ENCODE peak calls at places on chromosomes 16 and 17, in nine cellular contexts. O is substantia nigra; P is A549; Q is sigmoid colon; H is ascending aorta; S is effector memory CD4-positive, alpha-beta T cell; K is gastrocnemius medialis; V is adrenal gland; D is psoas muscle. B is an unnamed sample.
A peak's percentile ranks its signal among the peaks of the same experiment; 100 is the strongest.

GRCh38 chr17:39306509-39307212 is 80.9 kb upstream of the STAC2 start:
- DNase-seq in O (no peak), P (no peak), Q (no peak), H (no peak), S (no peak), K (no peak), V (no peak), D (no peak), B (no peak)

GRCh38 chr16:66959645-66960177 is 1.4 kb upstream of the CES3 start:
- DNase-seq in O (no peak), P (no peak), Q (no peak), H (no peak), S (no peak), K (peak; percentile 20), V (no peak), D (peak; percentile 41), B (no peak)

GRCh38 chr17:46943511-46944393 is 20.8 kb downstream of the GOSR2 start:
- DNase-seq in O (peak; percentile 24), P (no peak), Q (peak; percentile 77), H (no peak), S (no peak), K (no peak), V (peak; percentile 34), D (no peak), B (peak; percentile 32)

GRCh38 chr16:66516808-66517585 is 32.9 kb downstream of the TK2 start:
- DNase-seq in O (peak; percentile 97), P (peak; percentile 98), Q (peak; percentile 99), H (peak; percentile 94), S (peak; percentile 70), K (peak; percentile 98), V (peak; percentile 99), D (peak; percentile 96), B (peak; percentile 88)

GRCh38 chr16:50747206-50747956 is 5.5 kb downstream of the CYLD start:
- DNase-seq in O (peak; percentile 6), P (no peak), Q (no peak), H (no peak), S (peak; percentile 12), K (no peak), V (no peak), D (no peak), B (no peak)

GRCh38 chr16:30958164-30959083 is 870 bp downstream of the SETD1A start:
- DNase-seq in O (peak; percentile 53), P (peak; percentile 80), Q (no peak), H (no peak), S (no peak), K (no peak), V (peak; percentile 64), D (peak; percentile 68), B (no peak)

GRCh38 chr17:73072254-73072962 is 20.1 kb downstream of the SLC39A11 start:
- DNase-seq in O (no peak), P (no peak), Q (no peak), H (no peak), S (no peak), K (no peak), V (no peak), D (no peak), B (no peak)

GRCh38 chr17:17702370-17702769 is 21.1 kb downstream of the RAI1 start:
- DNase-seq in O (no peak), P (no peak), Q (no peak), H (no peak), S (no peak), K (no peak), V (no peak), D (no peak), B (no peak)

GRCh38 chr17:14672830-14673229 is 371.9 kb downstream of the HS3ST3B1 start:
- DNase-seq in O (no peak), P (no peak), Q (no peak), H (no peak), S (no peak), K (no peak), V (no peak), D (no peak), B (no peak)

GRCh38 chr17:76458580-76459490 is 5.9 kb upstream of the UBE2O start:
- DNase-seq in O (no peak), P (peak; percentile 91), Q (no peak), H (no peak), S (no peak), K (no peak), V (peak; percentile 77), D (no peak), B (no peak)

GRCh38 chr17:35799942-35800341 is 4.5 kb upstream of the MMP28 start:
- DNase-seq in O (peak; percentile 31), P (peak; percentile 46), Q (peak; percentile 94), H (no peak), S (no peak), K (no peak), V (peak; percentile 92), D (peak; percentile 57), B (peak; percentile 98)

GRCh38 chr17:80798595-80799552 is 192.8 kb upstream of the CHMP6 start:
- DNase-seq in O (no peak), P (no peak), Q (no peak), H (no peak), S (no peak), K (no peak), V (no peak), D (no peak), B (no peak)

GRCh38 chr16:16048904-16049582 is 99.6 kb downstream of the ABCC1 start:
- DNase-seq in O (no peak), P (peak; percentile 40), Q (no peak), H (no peak), S (no peak), K (peak; percentile 50), V (no peak), D (no peak), B (no peak)

GRCh38 chr17:75619506-75620431 is 13.5 kb upstream of the SMIM5 start:
- DNase-seq in O (no peak), P (peak; percentile 75), Q (no peak), H (no peak), S (no peak), K (no peak), V (no peak), D (no peak), B (no peak)

DNA sequence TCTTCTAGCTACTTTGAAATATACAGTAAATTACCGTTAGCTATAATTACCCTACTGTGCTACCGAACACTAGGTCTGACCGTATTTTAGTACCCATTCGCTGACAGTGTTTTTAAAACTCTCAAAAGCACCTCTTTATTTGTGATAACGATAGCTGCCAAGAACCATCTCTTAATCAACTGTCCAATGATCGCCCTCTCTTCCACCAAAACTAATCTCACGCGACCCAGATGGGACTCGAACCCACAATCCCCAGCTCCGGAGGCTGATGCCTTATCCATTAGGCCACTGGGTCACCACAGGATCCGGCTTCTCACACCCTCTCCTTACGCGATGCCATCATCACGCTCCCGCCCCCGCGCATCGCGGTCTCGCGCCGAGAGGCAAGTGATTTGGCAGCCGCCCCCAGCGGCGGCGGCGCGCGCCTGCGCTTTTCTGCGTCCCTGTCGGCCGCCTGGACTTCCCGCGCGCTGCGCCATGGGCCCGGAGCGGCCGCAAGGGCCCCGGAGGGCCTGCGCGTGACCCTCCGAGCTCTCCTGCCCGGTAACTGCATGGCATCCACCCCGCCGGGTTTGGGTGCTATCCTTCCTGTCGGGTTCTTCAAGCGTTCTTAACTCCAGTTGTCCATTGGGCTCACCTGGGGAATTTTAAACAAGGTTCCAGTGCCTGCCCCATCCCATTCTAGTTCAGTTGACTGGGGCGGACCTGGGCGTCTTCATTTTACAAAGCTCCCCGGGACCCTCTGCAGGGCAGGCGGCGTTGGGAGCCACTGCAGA is 15.7 kb upstream of the KPNA2 start:
- DNase-seq in O (peak; percentile 94), P (peak; percentile 97), Q (peak; percentile 97), H (peak; percentile 91), S (peak; percentile 90), K (peak; percentile 87), V (peak; percentile 95), D (peak; percentile 94), B (peak; percentile 94)
- H3K27ac ChIP-seq in O (peak overlapping the region; percentile 88), P (peak overlapping the region; percentile 84), Q (peak overlapping the region; percentile 88), H (peak overlapping the region; percentile 87), S (peak overlapping the region; percentile 58), K (peak overlapping the region; percentile 89), V (no peak overlapping the region), D (peak overlapping the region; percentile 84), B (peak overlapping the region; percentile 90)

DNA sequence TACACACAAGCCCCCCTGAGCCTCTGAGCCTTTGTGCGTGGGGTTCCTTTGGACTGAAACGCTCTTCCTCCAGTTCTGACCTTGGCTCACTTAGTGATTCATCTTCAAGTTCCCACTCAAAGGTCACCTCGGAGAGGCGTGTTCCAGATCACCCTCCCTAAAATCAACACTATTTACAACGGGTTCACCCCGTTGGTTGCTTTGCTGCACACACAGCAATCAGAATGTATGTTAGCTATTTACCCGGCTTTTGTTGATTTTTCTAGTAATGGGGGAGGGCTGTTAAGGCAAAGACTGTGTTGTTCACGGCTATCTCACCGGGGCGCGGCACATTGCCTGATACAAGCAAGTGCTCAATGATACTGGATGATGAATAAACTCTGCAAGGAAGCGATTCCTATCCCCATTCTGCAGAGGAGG is 977 bp downstream of the NAGPA start:
- DNase-seq in O (no peak), P (no peak), Q (no peak), H (no peak), S (no peak), K (no peak), V (no peak), D (no peak), B (no peak)
- H3K27ac ChIP-seq in O (no peak overlapping the region), P (peak overlapping the region; percentile 79), Q (no peak overlapping the region), H (no peak overlapping the region), S (peak overlapping the region; percentile 47), K (peak overlapping the region; percentile 62), V (no peak overlapping the region), D (peak overlapping the region; percentile 78), B (peak overlapping the region; percentile 70)

GRCh38 chr17:16379654-16380053 is 1.2 kb upstream of the UBB start:
- DNase-seq in O (no peak), P (no peak), Q (no peak), H (no peak), S (no peak), K (no peak), V (peak; percentile 25), D (no peak), B (no peak)
- H3K27ac ChIP-seq in O (peak overlapping the region; percentile 96), P (peak overlapping the region; percentile 95), Q (peak overlapping the region; percentile 92), H (no peak overlapping the region), S (no peak overlapping the region), K (peak overlapping the region; percentile 94), V (no peak overlapping the region), D (peak overlapping the region; percentile 99), B (peak overlapping the region; percentile 36)

DNA sequence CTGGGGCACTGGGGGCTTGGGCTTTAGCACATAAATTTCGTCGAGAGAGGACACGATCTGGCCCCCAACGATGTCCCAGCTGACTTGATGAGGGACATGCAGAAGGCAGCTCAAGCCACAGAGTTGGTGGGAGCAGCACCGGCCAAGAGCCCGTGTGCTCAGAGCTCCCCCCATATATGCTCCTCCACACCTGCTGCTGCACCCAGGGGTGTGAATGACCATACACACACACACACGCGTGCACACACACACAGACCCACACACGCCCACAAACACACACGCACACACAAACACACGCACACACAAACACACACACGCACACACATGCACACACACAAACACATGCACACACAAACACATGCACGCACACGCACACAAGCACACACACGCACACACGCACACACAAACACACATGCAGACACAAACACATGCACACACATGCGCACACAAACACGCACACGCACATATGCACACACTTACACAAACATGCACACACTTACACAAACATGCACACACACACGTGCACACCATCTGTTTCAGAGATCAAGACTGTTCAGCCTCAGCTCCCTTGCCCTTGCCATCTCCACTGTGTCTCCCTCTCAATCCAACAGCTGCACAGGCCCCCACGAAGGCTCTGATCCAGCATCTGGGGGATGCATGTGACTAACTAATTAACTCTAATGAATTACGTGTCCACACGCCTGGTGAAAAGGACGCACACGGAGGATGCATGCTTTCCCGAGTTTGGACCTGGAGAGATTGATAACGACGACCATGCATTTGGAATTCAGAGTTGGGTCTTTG is 85.6 kb upstream of the TNRC6C start:
- DNase-seq in O (no peak), P (no peak), Q (no peak), H (no peak), S (no peak), K (no peak), V (no peak), D (no peak), B (no peak)
- H3K27ac ChIP-seq in O (no peak overlapping the region), P (no peak overlapping the region), Q (no peak overlapping the region), H (no peak overlapping the region), S (peak overlapping the region; percentile 44), K (no peak overlapping the region), V (no peak overlapping the region), D (no peak overlapping the region), B (no peak overlapping the region)

B was measured in caudate nucleus.